ENCODE peak calls at places on chromosomes 1 and 21, in four cellular contexts. P is aorta, U is hepatocyte, I is thoracic aorta. D is an unnamed sample.

GRCh38 chr1:169849346-169850022 is 44.2 kb downstream of the SCYL3 start:
- DNase-seq in U (no peak), P (no peak), I (no peak), D (no peak)

GRCh38 chr1:232378266-232379041 is 251.5 kb downstream of the SIPA1L2 start:
- DNase-seq in I (no peak), U (no peak), P (no peak), D (no peak)

GRCh38 chr1:93874025-93874651 is 4.9 kb downstream of the DNTTIP2 start:
- DNase-seq in P (no peak), U (peak; percentile 62), I (no peak), D (no peak)

GRCh38 chr1:92484472-92485373 is 2.0 kb downstream of the GFI1 start:
- DNase-seq in U (peak; percentile 19), I (no peak), P (peak; percentile 78), D (no peak)

GRCh38 chr1:232992227-232992626 is 41.8 kb downstream of the NTPCR start:
- DNase-seq in P (no peak), I (no peak), U (no peak), D (no peak)

GRCh38 chr1:2459757-2460156 is 16.3 kb upstream of the PLCH2 start:
- DNase-seq in P (no peak), I (no peak), U (peak; percentile 21), D (no peak)

GRCh38 chr21:45993210-45994085 is 11.9 kb downstream of the COL6A1 start:
- DNase-seq in U (no peak), P (peak; percentile 77), I (peak; percentile 1), D (no peak)

GRCh38 chr1:115648717-115649691 is 7.2 kb downstream of the VANGL1 start:
- DNase-seq in I (no peak), U (peak; percentile 26), P (no peak), D (no peak)

DNA sequence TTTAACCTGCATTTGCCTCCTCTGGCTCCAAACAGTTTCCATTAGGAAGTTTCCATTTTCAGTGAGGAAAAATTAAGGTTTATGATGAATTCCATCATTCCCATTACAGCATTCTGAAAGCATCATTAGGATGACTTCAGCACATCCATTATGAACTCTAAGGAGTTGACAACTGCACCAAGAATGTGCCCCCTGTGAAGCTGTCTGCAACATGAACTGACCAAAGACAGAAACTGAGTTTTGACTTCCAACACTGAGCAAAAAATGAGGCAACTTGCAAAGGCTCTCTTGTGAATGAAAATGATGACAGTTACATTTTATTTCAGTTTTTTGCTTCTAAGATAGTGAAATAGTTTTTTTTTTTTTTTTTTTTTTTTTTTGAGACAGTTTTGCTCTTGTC is 18.3 kb upstream of the KCNE1 start:
- DNase-seq in U (no peak), P (no peak), I (no peak), D (no peak)
- H3K27ac ChIP-seq in U (no peak overlapping the region), P (no peak overlapping the region), I (no peak overlapping the region), D (no peak overlapping the region)

GRCh38 chr1:21851430-21852250 is 39.6 kb downstream of the LDLRAD2 start:
- DNase-seq in I (no peak), P (peak; percentile 69), U (no peak), D (no peak)
- H3K27ac ChIP-seq in I (no peak overlapping the region), P (no peak overlapping the region), U (no peak overlapping the region), D (no peak overlapping the region)

DNA sequence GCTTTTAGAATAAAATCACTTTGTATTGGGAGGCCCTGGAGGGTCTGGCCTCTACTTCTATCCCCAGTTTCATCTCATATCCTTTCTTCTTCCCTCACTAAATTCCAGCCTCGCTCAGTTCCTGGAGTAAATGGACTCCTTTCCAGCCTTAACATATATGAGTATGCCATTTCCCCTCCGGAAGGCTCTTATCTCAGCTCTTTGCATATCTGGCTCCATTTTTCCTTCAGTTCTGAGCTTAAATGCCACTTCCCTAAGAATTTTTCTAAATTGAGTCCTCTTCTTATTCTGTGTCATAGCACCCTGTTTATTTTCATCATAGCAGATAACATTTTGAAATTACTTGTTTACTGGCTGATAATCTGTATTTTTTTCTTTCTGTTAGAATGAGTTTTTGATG is 20.2 kb upstream of the DUSP10 start:
- DNase-seq in U (no peak), P (no peak), I (no peak), D (no peak)
- H3K27ac ChIP-seq in U (no peak overlapping the region), P (no peak overlapping the region), I (no peak overlapping the region), D (no peak overlapping the region)

GRCh38 chr21:37557261-37557950 is 190.8 kb downstream of the DYRK1A start:
- DNase-seq in I (no peak), U (no peak), P (no peak), D (no peak)

GRCh38 chr21:37555672-37556261 is 189.2 kb downstream of the DYRK1A start:
- DNase-seq in U (peak; percentile 47), I (no peak), P (no peak), D (no peak)

GRCh38 chr21:37560385-37560784 is 193.8 kb downstream of the DYRK1A start:
- DNase-seq in U (no peak), I (no peak), P (no peak), D (no peak)

GRCh38 chr21:37561506-37561905 is 194.9 kb downstream of the DYRK1A start:
- DNase-seq in P (no peak), U (no peak), I (no peak), D (no peak)

GRCh38 chr21:37558676-37559204 is 192.2 kb downstream of the DYRK1A start:
- DNase-seq in P (no peak), I (no peak), U (no peak), D (no peak)
- H3K27ac ChIP-seq in P (no peak overlapping the region), I (no peak overlapping the region), U (no peak overlapping the region), D (no peak overlapping the region)

GRCh38 chr1:54392401-54392800 is 13.8 kb downstream of the SSBP3 start:
- DNase-seq in I (no peak), U (no peak), P (no peak), D (no peak)
- H3K27ac ChIP-seq in I (no peak overlapping the region), U (no peak overlapping the region), P (no peak overlapping the region), D (no peak overlapping the region)

GRCh38 chr1:8247821-8248436 is 70.0 kb upstream of the SLC45A1 start:
- DNase-seq in P (peak; percentile 30), I (no peak), U (peak; percentile 52), D (no peak)
- H3K27ac ChIP-seq in P (no peak overlapping the region), I (no peak overlapping the region), U (peak overlapping the region; percentile 60), D (no peak overlapping the region)

DNA sequence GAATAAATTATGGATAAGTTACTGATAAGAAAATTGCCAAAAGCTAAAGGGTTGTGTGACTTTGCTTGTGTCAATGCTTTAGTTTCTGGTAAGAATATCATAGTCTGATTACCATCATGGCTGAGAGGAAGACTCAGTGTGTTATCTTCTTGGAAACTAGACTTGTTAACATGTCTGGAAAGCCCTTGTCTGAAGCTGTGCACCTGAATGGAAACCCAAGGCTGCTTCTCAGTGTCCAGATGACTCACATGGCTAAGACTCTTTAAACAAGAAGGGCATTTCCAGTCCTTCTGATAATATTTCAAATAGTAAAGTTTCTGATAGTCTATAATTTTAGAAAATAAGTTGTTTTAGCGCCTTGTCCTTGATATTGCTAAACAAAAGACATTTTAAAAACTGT is 1092.7 kb downstream of the PLA2G4A start:
- DNase-seq in I (no peak), P (no peak), U (peak; percentile 17), D (no peak)
- H3K27ac ChIP-seq in I (no peak overlapping the region), P (no peak overlapping the region), U (no peak overlapping the region), D (no peak overlapping the region)

DNA sequence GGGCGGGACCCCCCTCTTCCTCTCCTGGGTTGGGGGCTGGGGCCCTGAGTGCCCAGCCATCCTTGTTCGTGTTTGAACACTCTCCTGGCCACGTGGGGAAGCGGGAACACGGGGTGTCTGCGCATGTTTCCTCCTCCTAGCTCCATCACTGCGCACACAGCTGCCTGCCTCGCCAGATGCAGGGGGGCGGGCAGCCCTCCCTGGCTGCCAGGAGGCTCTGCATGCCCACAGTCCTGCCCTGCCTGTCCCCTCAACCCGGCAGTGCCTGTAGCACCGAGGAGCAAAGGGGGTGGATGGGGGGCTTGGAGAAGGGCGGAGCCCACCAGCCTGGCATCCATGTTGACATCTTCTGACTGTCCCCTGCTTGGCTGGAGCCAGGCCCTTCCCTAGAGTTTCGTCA is 1.8 kb upstream of the SLC25A34 start:
- DNase-seq in P (no peak), U (no peak), I (no peak), D (no peak)
- H3K27ac ChIP-seq in P (no peak overlapping the region), U (no peak overlapping the region), I (peak overlapping the region; percentile 38), D (no peak overlapping the region)